ENCODE peak calls at places on chromosomes 6 and 20, in eight cellular contexts. One of them, this sample, is unnamed.

GRCh38 chr20:63059684-63060056 is 52.9 kb upstream of the BHLHE23 start:
- DNase-seq in RKO: no peak
- DNase-seq in NCI-H2081: no peak
- DNase-seq in fibroblast of the aortic adventitia: no peak
- DNase-seq in fibroblast of lung: no peak
- DNase-seq in skeletal muscle cell: no peak
- DNase-seq in heart right ventricle: no peak
- DNase-seq in activated CD4-positive, CD25-positive, alpha-beta regulatory T cell: no peak
- DNase-seq in this sample: no peak

GRCh38 chr6:111980979-111981378 is 72.9 kb upstream of the CCN6 start:
- DNase-seq in RKO: no peak
- DNase-seq in NCI-H2081: no peak
- DNase-seq in fibroblast of the aortic adventitia: no peak
- DNase-seq in fibroblast of lung: no peak
- DNase-seq in skeletal muscle cell: no peak
- DNase-seq in heart right ventricle: no peak
- DNase-seq in activated CD4-positive, CD25-positive, alpha-beta regulatory T cell: no peak
- DNase-seq in this sample: no peak

GRCh38 chr20:36116813-36117441 is 37.6 kb upstream of the EPB41L1 start:
- DNase-seq in RKO: peak; percentile 43
- DNase-seq in NCI-H2081: no peak
- DNase-seq in fibroblast of the aortic adventitia: peak; percentile 91
- DNase-seq in fibroblast of lung: peak; percentile 93
- DNase-seq in skeletal muscle cell: peak; percentile 47
- DNase-seq in heart right ventricle: no peak
- DNase-seq in activated CD4-positive, CD25-positive, alpha-beta regulatory T cell: no peak
- DNase-seq in this sample: no peak

GRCh38 chr6:111657146-111657545 is 51.5 kb upstream of the TRAF3IP2 start:
- DNase-seq in RKO: no peak
- DNase-seq in NCI-H2081: no peak
- DNase-seq in fibroblast of the aortic adventitia: peak; percentile 61
- DNase-seq in fibroblast of lung: peak; percentile 75
- DNase-seq in skeletal muscle cell: peak; percentile 40
- DNase-seq in heart right ventricle: no peak
- DNase-seq in activated CD4-positive, CD25-positive, alpha-beta regulatory T cell: no peak
- DNase-seq in this sample: no peak

GRCh38 chr20:61161649-61162210 is 90.3 kb upstream of the CDH4 start:
- DNase-seq in RKO: no peak
- DNase-seq in NCI-H2081: no peak
- DNase-seq in fibroblast of the aortic adventitia: peak; percentile 6
- DNase-seq in fibroblast of lung: no peak
- DNase-seq in skeletal muscle cell: no peak
- DNase-seq in heart right ventricle: no peak
- DNase-seq in activated CD4-positive, CD25-positive, alpha-beta regulatory T cell: no peak
- DNase-seq in this sample: no peak

GRCh38 chr20:53582574-53583351 is 10.9 kb downstream of the ZNF217 start:
- DNase-seq in RKO: no peak
- DNase-seq in NCI-H2081: no peak
- DNase-seq in fibroblast of the aortic adventitia: peak; percentile 95
- DNase-seq in fibroblast of lung: peak; percentile 92
- DNase-seq in skeletal muscle cell: peak; percentile 89
- DNase-seq in heart right ventricle: no peak
- DNase-seq in activated CD4-positive, CD25-positive, alpha-beta regulatory T cell: no peak
- DNase-seq in this sample: no peak

GRCh38 chr6:128438311-128438916 is 82.0 kb downstream of the PTPRK start:
- DNase-seq in RKO: no peak
- DNase-seq in NCI-H2081: no peak
- DNase-seq in fibroblast of the aortic adventitia: peak; percentile 49
- DNase-seq in fibroblast of lung: peak; percentile 33
- DNase-seq in skeletal muscle cell: no peak
- DNase-seq in heart right ventricle: peak; percentile 17
- DNase-seq in activated CD4-positive, CD25-positive, alpha-beta regulatory T cell: no peak
- DNase-seq in this sample: no peak

GRCh38 chr6:154732824-154733609 is at the start of gene SCAF8:
- DNase-seq in RKO: peak; percentile 81
- DNase-seq in NCI-H2081: peak; percentile 54
- DNase-seq in fibroblast of the aortic adventitia: peak; percentile 76
- DNase-seq in fibroblast of lung: peak; percentile 68
- DNase-seq in skeletal muscle cell: peak; percentile 36
- DNase-seq in heart right ventricle: peak; percentile 79
- DNase-seq in activated CD4-positive, CD25-positive, alpha-beta regulatory T cell: peak; percentile 80
- DNase-seq in this sample: peak; percentile 87

GRCh38 chr20:13295637-13296036 is 74.6 kb downstream of the ISM1 start:
- DNase-seq in RKO: no peak
- DNase-seq in NCI-H2081: no peak
- DNase-seq in fibroblast of the aortic adventitia: no peak
- DNase-seq in fibroblast of lung: no peak
- DNase-seq in skeletal muscle cell: no peak
- DNase-seq in heart right ventricle: no peak
- DNase-seq in activated CD4-positive, CD25-positive, alpha-beta regulatory T cell: no peak
- DNase-seq in this sample: no peak

GRCh38 chr6:159939591-159940016 is 29.3 kb upstream of the IGF2R start:
- DNase-seq in RKO: no peak
- DNase-seq in NCI-H2081: no peak
- DNase-seq in fibroblast of the aortic adventitia: peak; percentile 90
- DNase-seq in fibroblast of lung: peak; percentile 31
- DNase-seq in skeletal muscle cell: no peak
- DNase-seq in heart right ventricle: peak; percentile 71
- DNase-seq in activated CD4-positive, CD25-positive, alpha-beta regulatory T cell: no peak
- DNase-seq in this sample: no peak

GRCh38 chr6:134132494-134133141 is 80.2 kb upstream of the SLC2A12 start:
- DNase-seq in RKO: no peak
- DNase-seq in NCI-H2081: no peak
- DNase-seq in fibroblast of the aortic adventitia: peak; percentile 52
- DNase-seq in fibroblast of lung: peak; percentile 81
- DNase-seq in skeletal muscle cell: no peak
- DNase-seq in heart right ventricle: no peak
- DNase-seq in activated CD4-positive, CD25-positive, alpha-beta regulatory T cell: no peak
- DNase-seq in this sample: no peak

GRCh38 chr6:42361036-42361435 is 90.7 kb downstream of the TRERF1 start:
- DNase-seq in RKO: no peak
- DNase-seq in NCI-H2081: no peak
- DNase-seq in fibroblast of the aortic adventitia: no peak
- DNase-seq in fibroblast of lung: no peak
- DNase-seq in skeletal muscle cell: no peak
- DNase-seq in heart right ventricle: no peak
- DNase-seq in activated CD4-positive, CD25-positive, alpha-beta regulatory T cell: no peak
- DNase-seq in this sample: no peak

GRCh38 chr6:46781478-46782378 is 11.5 kb upstream of the MEP1A start:
- DNase-seq in RKO: peak; percentile 76
- DNase-seq in NCI-H2081: peak; percentile 59
- DNase-seq in fibroblast of the aortic adventitia: peak; percentile 73
- DNase-seq in fibroblast of lung: peak; percentile 49
- DNase-seq in skeletal muscle cell: peak; percentile 1
- DNase-seq in heart right ventricle: peak; percentile 63
- DNase-seq in activated CD4-positive, CD25-positive, alpha-beta regulatory T cell: no peak
- DNase-seq in this sample: peak; percentile 65

GRCh38 chr6:148530394-148530923 is 187.8 kb downstream of the SASH1 start:
- DNase-seq in RKO: peak; percentile 6
- DNase-seq in NCI-H2081: no peak
- DNase-seq in fibroblast of the aortic adventitia: peak; percentile 89
- DNase-seq in fibroblast of lung: peak; percentile 96
- DNase-seq in skeletal muscle cell: no peak
- DNase-seq in heart right ventricle: no peak
- DNase-seq in activated CD4-positive, CD25-positive, alpha-beta regulatory T cell: no peak
- DNase-seq in this sample: no peak

GRCh38 chr6:112879920-112880413 is 532.8 kb downstream of the RFPL4B start:
- DNase-seq in RKO: no peak
- DNase-seq in NCI-H2081: no peak
- DNase-seq in fibroblast of the aortic adventitia: no peak
- DNase-seq in fibroblast of lung: peak; percentile 18
- DNase-seq in skeletal muscle cell: no peak
- DNase-seq in heart right ventricle: no peak
- DNase-seq in activated CD4-positive, CD25-positive, alpha-beta regulatory T cell: no peak
- DNase-seq in this sample: no peak

GRCh38 chr6:20582586-20583446 is 48.6 kb downstream of the CDKAL1 start:
- DNase-seq in RKO: no peak
- DNase-seq in NCI-H2081: no peak
- DNase-seq in fibroblast of the aortic adventitia: no peak
- DNase-seq in fibroblast of lung: no peak
- DNase-seq in skeletal muscle cell: no peak
- DNase-seq in heart right ventricle: no peak
- DNase-seq in activated CD4-positive, CD25-positive, alpha-beta regulatory T cell: no peak
- DNase-seq in this sample: no peak

GRCh38 chr6:5325173-5325572 is 63.9 kb downstream of the FARS2 start:
- DNase-seq in RKO: no peak
- DNase-seq in NCI-H2081: no peak
- DNase-seq in fibroblast of the aortic adventitia: no peak
- DNase-seq in fibroblast of lung: no peak
- DNase-seq in skeletal muscle cell: no peak
- DNase-seq in heart right ventricle: no peak
- DNase-seq in activated CD4-positive, CD25-positive, alpha-beta regulatory T cell: no peak
- DNase-seq in this sample: no peak

GRCh38 chr6:109595998-109596397 is 95.0 kb downstream of the AK9 start:
- DNase-seq in RKO: peak; percentile 47
- DNase-seq in NCI-H2081: no peak
- DNase-seq in fibroblast of the aortic adventitia: peak; percentile 53
- DNase-seq in fibroblast of lung: peak; percentile 36
- DNase-seq in skeletal muscle cell: no peak
- DNase-seq in heart right ventricle: no peak
- DNase-seq in activated CD4-positive, CD25-positive, alpha-beta regulatory T cell: no peak
- DNase-seq in this sample: peak; percentile 16

GRCh38 chr6:145749632-145750031 is 14.3 kb upstream of the EPM2A start:
- DNase-seq in RKO: peak; percentile 61
- DNase-seq in NCI-H2081: no peak
- DNase-seq in fibroblast of the aortic adventitia: peak; percentile 76
- DNase-seq in fibroblast of lung: peak; percentile 85
- DNase-seq in skeletal muscle cell: peak; percentile 83
- DNase-seq in heart right ventricle: no peak
- DNase-seq in activated CD4-positive, CD25-positive, alpha-beta regulatory T cell: no peak
- DNase-seq in this sample: no peak

GRCh38 chr20:50521709-50522674 is 11.8 kb downstream of the PTPN1 start:
- DNase-seq in RKO: no peak
- DNase-seq in NCI-H2081: no peak
- DNase-seq in fibroblast of the aortic adventitia: no peak
- DNase-seq in fibroblast of lung: no peak
- DNase-seq in skeletal muscle cell: no peak
- DNase-seq in heart right ventricle: no peak
- DNase-seq in activated CD4-positive, CD25-positive, alpha-beta regulatory T cell: no peak
- DNase-seq in this sample: no peak

GRCh38 chr6:14022673-14023072 is 94.9 kb upstream of the CD83 start:
- DNase-seq in RKO: no peak
- DNase-seq in NCI-H2081: no peak
- DNase-seq in fibroblast of the aortic adventitia: no peak
- DNase-seq in fibroblast of lung: no peak
- DNase-seq in skeletal muscle cell: no peak
- DNase-seq in heart right ventricle: no peak
- DNase-seq in activated CD4-positive, CD25-positive, alpha-beta regulatory T cell: no peak
- DNase-seq in this sample: no peak

GRCh38 chr6:163437466-163437865 is 22.9 kb downstream of the QKI start:
- DNase-seq in RKO: no peak
- DNase-seq in NCI-H2081: no peak
- DNase-seq in fibroblast of the aortic adventitia: no peak
- DNase-seq in fibroblast of lung: no peak
- DNase-seq in skeletal muscle cell: no peak
- DNase-seq in heart right ventricle: no peak
- DNase-seq in activated CD4-positive, CD25-positive, alpha-beta regulatory T cell: no peak
- DNase-seq in this sample: no peak